ENCODE peak calls at places on chromosomes 7 and 10, in ten cellular contexts. F is stimulated activated CD4-positive, alpha-beta T cell treated with anti-CD3 and anti-CD28 coated beads, Interleukin-12 subunit alpha, Interleukin-12 subunit beta, amount 100 ng/mL, for 48 hours; S is pancreas; E is H4; P is OCI-M1; M is endothelial cell; A is dorsolateral prefrontal cortex; T is mucosa of gallbladder; X is EH; I is C1 segment of cervical spinal cord. K is an unnamed sample.

GRCh38 chr10:28400176-28400575 is 97.3 kb upstream of the MPP7 start:
- DNase-seq in F (no peak), S (no peak), E (no peak), P (no peak), M (no peak), A (no peak), T (no peak), X (peak), I (no peak), K (no peak)

GRCh38 chr7:131637846-131638245 is 81.4 kb upstream of the PODXL start:
- DNase-seq in F (no peak), S (no peak), E (no peak), P (no peak), M (no peak), A (no peak), T (no peak), X (no peak), I (no peak), K (no peak)

GRCh38 chr10:122481296-122482056 is 20.1 kb downstream of the HTRA1 start:
- DNase-seq in F (no peak), S (peak), E (no peak), P (no peak), M (no peak), A (peak), T (no peak), X (no peak), I (no peak), K (no peak)

GRCh38 chr7:142323706-142324105 is 65.8 kb upstream of the PRSS58 start:
- DNase-seq in F (peak), S (peak), E (peak), P (peak), M (peak), A (peak), T (peak), X (peak), I (no peak), K (peak)

GRCh38 chr10:124155781-124156401 is 62.5 kb upstream of the CHST15 start:
- DNase-seq in F (no peak), S (no peak), E (no peak), P (no peak), M (no peak), A (no peak), T (peak), X (peak), I (no peak), K (peak)

GRCh38 chr7:44193011-44193802 is 4.0 kb upstream of the GCK start:
- DNase-seq in F (no peak), S (no peak), E (no peak), P (no peak), M (no peak), A (no peak), T (no peak), X (no peak), I (no peak), K (no peak)

GRCh38 chr7:150983893-150984368 is 5.8 kb upstream of the KCNH2 start:
- DNase-seq in F (no peak), S (no peak), E (no peak), P (peak), M (peak), A (no peak), T (no peak), X (peak), I (no peak), K (peak)

GRCh38 chr10:104297697-104298660 is 29.0 kb downstream of the GSTO2 start:
- DNase-seq in F (no peak), S (peak), E (no peak), P (peak), M (peak), A (no peak), T (no peak), X (peak), I (no peak), K (no peak)

GRCh38 chr7:80821781-80822180 is 97.1 kb downstream of the SEMA3C start:
- DNase-seq in F (no peak), S (no peak), E (no peak), P (no peak), M (no peak), A (no peak), T (no peak), X (no peak), I (no peak), K (peak)

GRCh38 chr7:97006146-97006950 is 995 bp downstream of the DLX6 start:
- DNase-seq in F (no peak), S (no peak), E (peak), P (no peak), M (peak), A (no peak), T (no peak), X (no peak), I (no peak), K (peak)

GRCh38 chr10:103276251-103276936 is 544 bp upstream of the INA start:
- DNase-seq in F (no peak), S (no peak), E (no peak), P (no peak), M (no peak), A (no peak), T (no peak), X (no peak), I (no peak), K (no peak)

GRCh38 chr7:142231716-142232115 is 26.1 kb downstream of the PRSS58 start:
- DNase-seq in F (no peak), S (no peak), E (peak), P (peak), M (peak), A (no peak), T (no peak), X (no peak), I (no peak), K (no peak)

GRCh38 chr10:117754770-117755510 is 212.4 kb downstream of the EMX2 start:
- DNase-seq in F (no peak), S (no peak), E (no peak), P (no peak), M (no peak), A (no peak), T (no peak), X (no peak), I (no peak), K (no peak)

GRCh38 chr7:2321020-2321419 is 6.8 kb upstream of the SNX8 start:
- DNase-seq in F (no peak), S (no peak), E (no peak), P (no peak), M (no peak), A (no peak), T (no peak), X (no peak), I (no peak), K (no peak)

GRCh38 chr10:64113796-64114195 is 592.6 kb downstream of the REEP3 start:
- DNase-seq in F (no peak), S (no peak), E (peak), P (no peak), M (no peak), A (no peak), T (no peak), X (peak), I (no peak), K (no peak)

GRCh38 chr10:104209575-104210198 is 22.5 kb downstream of the CFAP43 start:
- DNase-seq in F (no peak), S (no peak), E (peak), P (peak), M (peak), A (peak), T (peak), X (peak), I (no peak), K (no peak)

GRCh38 chr7:81584667-81585066 is 185.2 kb downstream of the HGF start:
- DNase-seq in F (no peak), S (no peak), E (no peak), P (peak), M (no peak), A (no peak), T (no peak), X (no peak), I (no peak), K (no peak)

GRCh38 chr10:1293636-1294440 is 237.7 kb downstream of the WDR37 start:
- DNase-seq in F (no peak), S (no peak), E (no peak), P (no peak), M (no peak), A (peak), T (no peak), X (no peak), I (no peak), K (no peak)

GRCh38 chr10:99945286-99945685 is 64.5 kb downstream of the DNMBP start:
- DNase-seq in F (no peak), S (no peak), E (no peak), P (no peak), M (no peak), A (no peak), T (no peak), X (peak), I (no peak), K (no peak)

GRCh38 chr10:123139521-123140163 is 3.9 kb downstream of the HMX3 start:
- DNase-seq in F (no peak), S (peak), E (no peak), P (peak), M (peak), A (no peak), T (no peak), X (no peak), I (no peak), K (no peak)

GRCh38 chr7:135726389-135726788 is 1.6 kb downstream of the SLC13A4 start:
- DNase-seq in F (no peak), S (no peak), E (no peak), P (no peak), M (no peak), A (no peak), T (no peak), X (no peak), I (no peak), K (no peak)

GRCh38 chr7:49817251-49817650 is 43.8 kb downstream of the VWC2 start:
- DNase-seq in F (no peak), S (no peak), E (no peak), P (no peak), M (no peak), A (no peak), T (no peak), X (no peak), I (no peak), K (no peak)

GRCh38 chr10:88017781-88018180 is 154.4 kb downstream of the PTEN start:
- DNase-seq in F (no peak), S (no peak), E (no peak), P (no peak), M (no peak), A (no peak), T (no peak), X (peak), I (no peak), K (no peak)

K was measured in Caki2.